ENCODE peak calls at places on chromosome 2, in six cellular contexts. H, R, Q, P, B and N are unnamed samples.

GRCh38 chr2:214244847-214245246 is 166.0 kb upstream of the VWC2L start:
- DNase-seq in Q (no peak), B (peak; percentile 22), R (peak; percentile 42), H (no peak), P (no peak), N (peak; percentile 50)

GRCh38 chr2:43255249-43255960 is 29.0 kb upstream of the ZFP36L2 start:
- DNase-seq in R (peak; percentile 45), Q (no peak), P (no peak), H (no peak), B (no peak), N (no peak)

GRCh38 chr2:230908595-230909191 is 16.3 kb downstream of the GPR55 start:
- DNase-seq in R (peak; percentile 92), P (no peak), B (peak; percentile 56), H (peak; percentile 92), Q (peak; percentile 89), N (peak; percentile 94)

GRCh38 chr2:148532049-148532428 is 112.5 kb upstream of the EPC2 start:
- DNase-seq in P (no peak), Q (no peak), R (no peak), H (no peak), B (no peak), N (no peak)

GRCh38 chr2:169895294-169895985 is 68.2 kb downstream of the UBR3 start:
- DNase-seq in B (peak; percentile 17), R (peak; percentile 33), Q (no peak), P (no peak), H (no peak), N (peak; percentile 27)

GRCh38 chr2:179410552-179411356 is 146.1 kb upstream of the SESTD1 start:
- DNase-seq in B (peak; percentile 9), Q (peak; percentile 44), H (peak; percentile 79), P (no peak), R (peak; percentile 70), N (peak; percentile 77)

GRCh38 chr2:37301408-37301807 is 23.2 kb downstream of the PRKD3 start:
- DNase-seq in Q (no peak), R (peak; percentile 23), H (no peak), P (no peak), B (no peak), N (peak; percentile 59)

GRCh38 chr2:70767094-70767698 is 804 bp downstream of the ADD2 start:
- DNase-seq in Q (no peak), B (no peak), H (no peak), P (no peak), R (no peak), N (no peak)

GRCh38 chr2:227257820-227258219 is 67.2 kb upstream of the MFF start:
- DNase-seq in Q (no peak), R (no peak), P (no peak), B (no peak), H (no peak), N (no peak)

GRCh38 chr2:120898496-120898895 is 162.8 kb downstream of the GLI2 start:
- DNase-seq in Q (no peak), B (no peak), P (no peak), H (no peak), R (no peak), N (no peak)

GRCh38 chr2:175889557-175890355 is 112.3 kb downstream of the LNPK start:
- DNase-seq in P (no peak), Q (no peak), R (no peak), B (no peak), H (no peak), N (no peak)

GRCh38 chr2:118693287-118693822 is 154.1 kb downstream of the EN1 start:
- DNase-seq in Q (no peak), P (no peak), B (no peak), H (no peak), R (no peak), N (no peak)

GRCh38 chr2:168075446-168075845 is 171.9 kb downstream of the STK39 start:
- DNase-seq in R (peak; percentile 24), B (no peak), P (no peak), Q (no peak), H (peak; percentile 1), N (peak; percentile 15)

GRCh38 chr2:223797073-223797472 is 40.3 kb downstream of the AP1S3 start:
- DNase-seq in R (no peak), H (peak; percentile 96), B (no peak), P (no peak), Q (no peak), N (no peak)

GRCh38 chr2:56191617-56192016 is 7.8 kb downstream of the CCDC85A start:
- DNase-seq in Q (peak; percentile 12), P (no peak), B (peak; percentile 23), H (peak; percentile 68), R (peak; percentile 73), N (peak; percentile 64)

GRCh38 chr2:5921081-5921642 is 229.0 kb downstream of the SOX11 start:
- DNase-seq in R (no peak), Q (no peak), B (no peak), P (no peak), H (no peak), N (peak; percentile 1)

GRCh38 chr2:240392084-240392947 is 43.1 kb upstream of the GPC1 start:
- DNase-seq in H (no peak), P (no peak), R (peak; percentile 80), B (no peak), Q (no peak), N (no peak)

GRCh38 chr2:80105020-80105419 is 199.5 kb downstream of the LRRTM1 start:
- DNase-seq in R (peak; percentile 39), Q (no peak), P (no peak), B (no peak), H (peak; percentile 17), N (peak; percentile 66)

GRCh38 chr2:11123856-11124759 is 31.2 kb upstream of the SLC66A3 start:
- DNase-seq in H (peak; percentile 56), Q (peak; percentile 77), P (no peak), R (peak; percentile 54), B (peak; percentile 4), N (peak; percentile 73)

GRCh38 chr2:84894131-84894586 is 11.3 kb upstream of the TMSB10 start:
- DNase-seq in P (no peak), Q (peak; percentile 20), H (peak; percentile 71), R (no peak), B (no peak), N (no peak)

GRCh38 chr2:113173563-113174368 is at the start of gene PSD4:
- DNase-seq in H (no peak), B (no peak), Q (no peak), P (peak; percentile 92), R (no peak), N (no peak)

GRCh38 chr2:60826126-60826525 is 55.2 kb upstream of the REL start:
- DNase-seq in B (no peak), R (no peak), P (no peak), H (no peak), Q (no peak), N (peak; percentile 17)

GRCh38 chr2:188292446-188293239 is 969 bp downstream of the GULP1 start:
- DNase-seq in Q (peak; percentile 79), H (peak; percentile 85), P (no peak), B (no peak), R (peak; percentile 88), N (peak; percentile 80)

GRCh38 chr2:208207769-208208168 is 17.9 kb upstream of the C2orf80 start:
- DNase-seq in H (no peak), R (no peak), B (no peak), P (no peak), Q (no peak), N (no peak)